ENCODE peak calls at places on chromosomes 5 and 9, in four cellular contexts. One of them, this sample, is unnamed. For H3K4me1, the result is how much of the 10 kb centered on the place peaks cover.

GRCh38 chr5:56019306-56020272 is 24.8 kb upstream of the IL6ST start:
- DNase-seq in cardiac muscle cell: no peak
- DNase-seq in SK-N-SH: no peak
- DNase-seq in mucosa of descending colon: no peak
- DNase-seq in this sample: no peak

GRCh38 chr9:93132946-93133640 is 958 bp downstream of the NINJ1 start:
- DNase-seq in SK-N-SH: no peak
- DNase-seq in mucosa of descending colon: peak
- DNase-seq in cardiac muscle cell: no peak
- DNase-seq in this sample: no peak

GRCh38 chr9:70413427-70413797 is 1.0 kb downstream of the KLF9 start:
- DNase-seq in mucosa of descending colon: no peak
- DNase-seq in cardiac muscle cell: peak
- DNase-seq in SK-N-SH: peak
- DNase-seq in this sample: peak

GRCh38 chr5:91024160-91024559 is 359.0 kb downstream of the ARRDC3 start:
- DNase-seq in cardiac muscle cell: no peak
- DNase-seq in SK-N-SH: no peak
- DNase-seq in mucosa of descending colon: no peak
- DNase-seq in this sample: no peak

GRCh38 chr9:134533850-134534585 is 107.6 kb upstream of the COL5A1 start:
- DNase-seq in mucosa of descending colon: peak
- DNase-seq in cardiac muscle cell: no peak
- DNase-seq in SK-N-SH: no peak
- DNase-seq in this sample: no peak

GRCh38 chr5:56327810-56328209 is 94.7 kb upstream of the ANKRD55 start:
- DNase-seq in mucosa of descending colon: no peak
- DNase-seq in cardiac muscle cell: peak
- DNase-seq in SK-N-SH: no peak
- DNase-seq in this sample: no peak

GRCh38 chr9:111661150-111661801 is at the start of gene GNG10:
- DNase-seq in mucosa of descending colon: peak
- DNase-seq in cardiac muscle cell: peak
- DNase-seq in SK-N-SH: peak
- DNase-seq in this sample: no peak

GRCh38 chr5:93384977-93385376 is 196.0 kb downstream of the NR2F1-AS1 start:
- DNase-seq in cardiac muscle cell: no peak
- DNase-seq in mucosa of descending colon: no peak
- DNase-seq in SK-N-SH: peak
- DNase-seq in this sample: no peak

GRCh38 chr5:28473531-28474107 is 1435.2 kb upstream of the CDH9 start:
- DNase-seq in cardiac muscle cell: peak
- DNase-seq in mucosa of descending colon: no peak
- DNase-seq in SK-N-SH: no peak
- DNase-seq in this sample: no peak

GRCh38 chr5:172868924-172869565 is 35.0 kb downstream of the ERGIC1 start:
- DNase-seq in mucosa of descending colon: no peak
- DNase-seq in cardiac muscle cell: no peak
- DNase-seq in SK-N-SH: peak
- DNase-seq in this sample: no peak

GRCh38 chr5:104372796-104373195 is 810.2 kb upstream of the NUDT12 start:
- DNase-seq in cardiac muscle cell: no peak
- DNase-seq in SK-N-SH: no peak
- DNase-seq in mucosa of descending colon: no peak
- DNase-seq in this sample: no peak

GRCh38 chr9:97703437-97704326 is 6.5 kb upstream of the XPA start:
- DNase-seq in cardiac muscle cell: no peak
- DNase-seq in SK-N-SH: peak
- DNase-seq in mucosa of descending colon: no peak
- DNase-seq in this sample: no peak

GRCh38 chr5:134948929-134949328 is 18.8 kb upstream of the CATSPER3 start:
- DNase-seq in mucosa of descending colon: no peak
- DNase-seq in SK-N-SH: no peak
- DNase-seq in cardiac muscle cell: no peak
- DNase-seq in this sample: no peak

GRCh38 chr9:120919639-120920494 is 6.7 kb downstream of the TRAF1 start:
- DNase-seq in SK-N-SH: no peak
- DNase-seq in cardiac muscle cell: no peak
- DNase-seq in mucosa of descending colon: no peak
- DNase-seq in this sample: no peak

GRCh38 chr5:169701910-169702451 is 64.9 kb downstream of the DOCK2 start:
- DNase-seq in SK-N-SH: peak
- DNase-seq in mucosa of descending colon: no peak
- DNase-seq in cardiac muscle cell: peak
- DNase-seq in this sample: no peak

GRCh38 chr5:149030392-149030791 is 32.5 kb downstream of the SH3TC2 start:
- DNase-seq in mucosa of descending colon: no peak
- DNase-seq in cardiac muscle cell: no peak
- DNase-seq in SK-N-SH: no peak
- DNase-seq in this sample: no peak

GRCh38 chr5:83844320-83845068 is 123.8 kb upstream of the HAPLN1 start:
- DNase-seq in SK-N-SH: no peak
- DNase-seq in cardiac muscle cell: no peak
- DNase-seq in mucosa of descending colon: no peak
- DNase-seq in this sample: no peak

GRCh38 chr9:1458503-1458902 is 408.3 kb downstream of the DMRT2 start:
- DNase-seq in mucosa of descending colon: no peak
- DNase-seq in cardiac muscle cell: no peak
- DNase-seq in SK-N-SH: no peak
- DNase-seq in this sample: no peak

GRCh38 chr5:169385636-169386035 is 84.7 kb upstream of the SLIT3 start:
- DNase-seq in SK-N-SH: no peak
- DNase-seq in mucosa of descending colon: no peak
- DNase-seq in cardiac muscle cell: no peak
- DNase-seq in this sample: no peak

GRCh38 chr9:86983260-86984255 is 36.3 kb upstream of the GAS1 start:
- DNase-seq in mucosa of descending colon: no peak
- DNase-seq in SK-N-SH: no peak
- DNase-seq in cardiac muscle cell: no peak
- DNase-seq in this sample: no peak

GRCh38 chr9:107584186-107584585 is 94.6 kb upstream of the KLF4 start:
- DNase-seq in mucosa of descending colon: no peak
- DNase-seq in SK-N-SH: no peak
- DNase-seq in cardiac muscle cell: no peak
- DNase-seq in this sample: no peak

GRCh38 chr5:137152616-137153015 is 346.5 kb downstream of the SPOCK1 start:
- DNase-seq in SK-N-SH: no peak
- DNase-seq in cardiac muscle cell: no peak
- DNase-seq in mucosa of descending colon: no peak
- DNase-seq in this sample: no peak

GRCh38 chr5:81245871-81246235 is 12.7 kb downstream of the CKMT2 start:
- DNase-seq in cardiac muscle cell: peak
- DNase-seq in mucosa of descending colon: no peak
- DNase-seq in SK-N-SH: no peak
- DNase-seq in this sample: no peak

GRCh38 chr9:19493174-19493811 is 84.5 kb downstream of the ACER2 start:
- DNase-seq in mucosa of descending colon: peak
- DNase-seq in SK-N-SH: peak
- DNase-seq in cardiac muscle cell: peak
- DNase-seq in this sample: no peak

GRCh38 chr9:111483419-111483861 is 743 bp downstream of the ECPAS start:
- DNase-seq in cardiac muscle cell: peak
- DNase-seq in SK-N-SH: peak
- DNase-seq in mucosa of descending colon: peak
- DNase-seq in this sample: peak

GRCh38 chr5:149584106-149584505 is 2.8 kb downstream of the ARHGEF37 start:
- DNase-seq in SK-N-SH: no peak
- DNase-seq in mucosa of descending colon: no peak
- DNase-seq in cardiac muscle cell: no peak
- DNase-seq in this sample: no peak

GRCh38 chr9:72140582-72140981 is 8.7 kb upstream of the GDA start:
- DNase-seq in mucosa of descending colon: no peak
- DNase-seq in cardiac muscle cell: no peak
- DNase-seq in SK-N-SH: no peak
- DNase-seq in this sample: no peak

GRCh38 chr9:132912131-132912530 is 32.3 kb downstream of the TSC1 start:
- DNase-seq in cardiac muscle cell: no peak
- DNase-seq in mucosa of descending colon: no peak
- DNase-seq in SK-N-SH: no peak
- DNase-seq in this sample: no peak

GRCh38 chr9:102740578-102740977 is 254.6 kb upstream of the CYLC2 start:
- DNase-seq in mucosa of descending colon: no peak
- DNase-seq in cardiac muscle cell: no peak
- DNase-seq in SK-N-SH: no peak
- DNase-seq in this sample: no peak

GRCh38 chr5:151063136-151063544 is 17.7 kb downstream of the TNIP1 start:
- DNase-seq in cardiac muscle cell: peak
- DNase-seq in mucosa of descending colon: no peak
- DNase-seq in SK-N-SH: no peak
- DNase-seq in this sample: no peak

GRCh38 chr5:102865171-102865509 is 110.0 kb downstream of the PAM start:
- DNase-seq in cardiac muscle cell: peak
- DNase-seq in SK-N-SH: no peak
- DNase-seq in mucosa of descending colon: no peak
- DNase-seq in this sample: no peak

GRCh38 chr5:154465169-154465568 is 12.9 kb downstream of the HAND1 start:
- DNase-seq in cardiac muscle cell: no peak
- DNase-seq in mucosa of descending colon: no peak
- DNase-seq in SK-N-SH: no peak
- DNase-seq in this sample: no peak

GRCh38 chr9:37566716-37567115 is 9.5 kb downstream of the FBXO10 start:
- DNase-seq in cardiac muscle cell: no peak
- DNase-seq in SK-N-SH: peak
- DNase-seq in mucosa of descending colon: no peak
- DNase-seq in this sample: no peak

GRCh38 chr9:111298831-111299603 is 31.0 kb downstream of the OR2K2 start:
- DNase-seq in mucosa of descending colon: no peak
- DNase-seq in SK-N-SH: peak
- DNase-seq in cardiac muscle cell: peak
- DNase-seq in this sample: no peak

GRCh38 chr5:10049825-10050455 is 199.7 kb downstream of the ATPSCKMT start:
- DNase-seq in mucosa of descending colon: no peak
- DNase-seq in SK-N-SH: no peak
- DNase-seq in cardiac muscle cell: no peak
- DNase-seq in this sample: no peak

GRCh38 chr9:116219686-116220085 is 66.1 kb downstream of the PAPPA start:
- DNase-seq in SK-N-SH: no peak
- DNase-seq in mucosa of descending colon: no peak
- DNase-seq in cardiac muscle cell: peak
- DNase-seq in this sample: no peak

GRCh38 chr9:99103909-99104458 is 929 bp upstream of the TGFBR1 start:
- DNase-seq in cardiac muscle cell: no peak
- DNase-seq in SK-N-SH: no peak
- DNase-seq in mucosa of descending colon: no peak
- DNase-seq in this sample: no peak

GRCh38 chr9:73370053-73370452 is 218.4 kb downstream of the ANXA1 start:
- DNase-seq in SK-N-SH: no peak
- DNase-seq in cardiac muscle cell: no peak
- DNase-seq in mucosa of descending colon: no peak
- DNase-seq in this sample: no peak

GRCh38 chr5:64165500-64166200 is at the start of gene RNF180:
- DNase-seq in mucosa of descending colon: peak
- DNase-seq in cardiac muscle cell: peak
- DNase-seq in SK-N-SH: peak
- DNase-seq in this sample: no peak

GRCh38 chr5:139686356-139686918 is 38.3 kb downstream of the CXXC5 start:
- DNase-seq in SK-N-SH: no peak
- DNase-seq in mucosa of descending colon: no peak
- DNase-seq in cardiac muscle cell: no peak
- DNase-seq in this sample: no peak

GRCh38 chr5:139684350-139684880 is 36.3 kb downstream of the CXXC5 start:
- DNase-seq in mucosa of descending colon: no peak
- DNase-seq in cardiac muscle cell: no peak
- DNase-seq in SK-N-SH: no peak
- DNase-seq in this sample: no peak

GRCh38 chr5:139684881-139685749 is 37.0 kb downstream of the CXXC5 start:
- DNase-seq in SK-N-SH: peak
- DNase-seq in mucosa of descending colon: no peak
- DNase-seq in cardiac muscle cell: no peak
- DNase-seq in this sample: no peak

GRCh38 chr5:139686919-139687421 is 38.8 kb downstream of the CXXC5 start:
- DNase-seq in SK-N-SH: peak
- DNase-seq in cardiac muscle cell: no peak
- DNase-seq in mucosa of descending colon: no peak
- DNase-seq in this sample: no peak

GRCh38 chr5:139685886-139686285 is 37.7 kb downstream of the CXXC5 start:
- DNase-seq in SK-N-SH: no peak
- DNase-seq in mucosa of descending colon: no peak
- DNase-seq in cardiac muscle cell: no peak
- DNase-seq in this sample: no peak
- H3K4me1 ChIP-seq in SK-N-SH: half or more
- H3K4me1 ChIP-seq in mucosa of descending colon: under half
- H3K4me1 ChIP-seq in cardiac muscle cell: under half
- H3K4me1 ChIP-seq in this sample: under half

GRCh38 chr5:88880196-88880595 is 2.8 kb downstream of the MEF2C start:
- DNase-seq in cardiac muscle cell: no peak
- DNase-seq in mucosa of descending colon: no peak
- DNase-seq in SK-N-SH: no peak
- DNase-seq in this sample: no peak
- H3K4me1 ChIP-seq in cardiac muscle cell: under half
- H3K4me1 ChIP-seq in mucosa of descending colon: under half
- H3K4me1 ChIP-seq in SK-N-SH: under half
- H3K4me1 ChIP-seq in this sample: under half

GRCh38 chr5:143170977-143171376 is 232.5 kb downstream of the NR3C1 start:
- DNase-seq in cardiac muscle cell: no peak
- DNase-seq in mucosa of descending colon: no peak
- DNase-seq in SK-N-SH: no peak
- DNase-seq in this sample: no peak
- H3K4me1 ChIP-seq in cardiac muscle cell: under half
- H3K4me1 ChIP-seq in mucosa of descending colon: under half
- H3K4me1 ChIP-seq in SK-N-SH: under half
- H3K4me1 ChIP-seq in this sample: under half

GRCh38 chr5:176409765-176410164 is 6.6 kb downstream of the CLTB start:
- DNase-seq in mucosa of descending colon: no peak
- DNase-seq in cardiac muscle cell: no peak
- DNase-seq in SK-N-SH: no peak
- DNase-seq in this sample: no peak

GRCh38 chr5:176406436-176407052 is 9.8 kb downstream of the CLTB start:
- DNase-seq in mucosa of descending colon: peak
- DNase-seq in cardiac muscle cell: no peak
- DNase-seq in SK-N-SH: peak
- DNase-seq in this sample: no peak

GRCh38 chr5:176410486-176411180 is 5.7 kb downstream of the CLTB start:
- DNase-seq in SK-N-SH: no peak
- DNase-seq in cardiac muscle cell: no peak
- DNase-seq in mucosa of descending colon: no peak
- DNase-seq in this sample: no peak

GRCh38 chr5:176407456-176408244 is 8.7 kb downstream of the CLTB start:
- DNase-seq in SK-N-SH: peak
- DNase-seq in mucosa of descending colon: no peak
- DNase-seq in cardiac muscle cell: no peak
- DNase-seq in this sample: no peak

GRCh38 chr5:176408590-176408989 is 7.7 kb downstream of the CLTB start:
- DNase-seq in mucosa of descending colon: no peak
- DNase-seq in cardiac muscle cell: no peak
- DNase-seq in SK-N-SH: no peak
- DNase-seq in this sample: no peak
- H3K4me1 ChIP-seq in mucosa of descending colon: under half
- H3K4me1 ChIP-seq in cardiac muscle cell: under half
- H3K4me1 ChIP-seq in SK-N-SH: under half
- H3K4me1 ChIP-seq in this sample: half or more

GRCh38 chr5:38756068-38756467 is 89.7 kb upstream of the OSMR start:
- DNase-seq in mucosa of descending colon: no peak
- DNase-seq in cardiac muscle cell: no peak
- DNase-seq in SK-N-SH: no peak
- DNase-seq in this sample: no peak
- H3K4me1 ChIP-seq in mucosa of descending colon: under half
- H3K4me1 ChIP-seq in cardiac muscle cell: under half
- H3K4me1 ChIP-seq in SK-N-SH: under half
- H3K4me1 ChIP-seq in this sample: under half

GRCh38 chr9:110092792-110093191 is 115.2 kb downstream of the C9orf152 start:
- DNase-seq in mucosa of descending colon: no peak
- DNase-seq in cardiac muscle cell: no peak
- DNase-seq in SK-N-SH: no peak
- DNase-seq in this sample: no peak
- H3K4me1 ChIP-seq in mucosa of descending colon: under half
- H3K4me1 ChIP-seq in cardiac muscle cell: under half
- H3K4me1 ChIP-seq in SK-N-SH: under half
- H3K4me1 ChIP-seq in this sample: under half